ENCODE peak calls at places on chromosomes 12 and 14, in four cellular contexts. W is activated naive CD4-positive, alpha-beta T cell; J is NCI-H2171; H is Right ventricle myocardium inferior. M is an unnamed sample.
A peak's percentile ranks its signal among the peaks of the same experiment; 100 is the strongest.

GRCh38 chr12:52630609-52631200 is 12.3 kb upstream of the KRT73 start:
- DNase-seq in H (no peak), J (no peak), W (no peak), M (no peak)

GRCh38 chr12:57164966-57165365 is 17.5 kb upstream of the LRP1-AS start:
- DNase-seq in H (no peak), W (no peak), J (no peak), M (no peak)

GRCh38 chr12:2489266-2489665 is 305.5 kb upstream of the FKBP4 start:
- DNase-seq in W (no peak), H (no peak), J (peak; percentile 93), M (peak; percentile 26)

GRCh38 chr12:113727651-113728061 is 238.5 kb downstream of the RBM19 start:
- DNase-seq in J (no peak), H (no peak), W (no peak), M (no peak)

GRCh38 chr14:73752297-73752992 is 38.3 kb upstream of the PNMA1 start:
- DNase-seq in W (no peak), J (no peak), H (peak; percentile 87), M (peak; percentile 55)

GRCh38 chr12:4176168-4176567 is 97.4 kb upstream of the CCND2 start:
- DNase-seq in W (no peak), J (no peak), H (no peak), M (no peak)

GRCh38 chr12:50685641-50686040 is 78.3 kb upstream of the ATF1 start:
- DNase-seq in J (no peak), H (no peak), W (no peak), M (no peak)

GRCh38 chr12:117526756-117527479 is 165.5 kb upstream of the NOS1 start:
- DNase-seq in H (no peak), W (no peak), J (no peak), M (no peak)

GRCh38 chr12:131684015-131684725 is 26.7 kb upstream of the SFSWAP start:
- DNase-seq in J (no peak), H (no peak), W (no peak), M (no peak)

GRCh38 chr12:127822743-127823433 is 444.1 kb upstream of the TMEM132C start:
- DNase-seq in W (no peak), H (no peak), J (no peak), M (no peak)

GRCh38 chr12:116508145-116509121 is 50.7 kb upstream of the MAP1LC3B2 start:
- DNase-seq in J (no peak), H (peak; percentile 81), W (no peak), M (peak; percentile 61)

GRCh38 chr12:97306121-97306520 is 156.5 kb upstream of the RMST start:
- DNase-seq in H (no peak), W (no peak), J (no peak), M (no peak)

GRCh38 chr12:117178745-117179144 is 11.5 kb downstream of the FBXO21 start:
- DNase-seq in H (no peak), J (no peak), W (no peak), M (no peak)

GRCh38 chr12:121926874-121927706 is 8.7 kb downstream of the CFAP251 start:
- DNase-seq in H (no peak), W (no peak), J (no peak), M (no peak)

GRCh38 chr12:58530421-58531067 is 389.8 kb downstream of the LRIG3 start:
- DNase-seq in H (no peak), W (no peak), J (no peak), M (no peak)

GRCh38 chr12:48106574-48107251 is 834 bp upstream of the SENP1 start:
- DNase-seq in W (no peak), H (no peak), J (no peak), M (no peak)

GRCh38 chr14:91146661-91147060 is 32.8 kb downstream of the DGLUCY start:
- DNase-seq in W (no peak), J (no peak), H (no peak), M (no peak)

GRCh38 chr12:8455727-8456360 is at the start of gene CLEC6A:
- DNase-seq in W (no peak), J (no peak), H (no peak), M (no peak)

GRCh38 chr12:66241061-66242043 is 52.3 kb downstream of the IRAK3 start:
- DNase-seq in W (no peak), J (no peak), H (no peak), M (no peak)

M was measured in iPS-NIHi11.